ENCODE peak calls at places on chromosomes 16 and 17, in six cellular contexts. One of them, this sample, is unnamed.

GRCh38 chr16:55120408-55120807 is 189.7 kb downstream of the IRX5 start:
- DNase-seq in lower leg skin: no peak
- DNase-seq in MCF 10A: peak
- DNase-seq in testis: no peak
- DNase-seq in activated T-helper 1 cell treated with anti-CD3 and anti-CD28 coated beads, Interleukin-12 subunit alpha, Interleukin-12 subunit beta, Interleukin-2, Interleukin-4 antibody, amounts not matched to agents 30 ng/mL and 10 ng/mL and 1 ng/mL, durations not matched to agents 14 hours and 24 hours and 36 hours: no peak
- DNase-seq in RPMI8226: peak
- DNase-seq in this sample: peak

GRCh38 chr17:58336456-58337094 is 8.0 kb upstream of the TSPOAP1 start:
- DNase-seq in activated T-helper 1 cell treated with anti-CD3 and anti-CD28 coated beads, Interleukin-12 subunit alpha, Interleukin-12 subunit beta, Interleukin-2, Interleukin-4 antibody, amounts not matched to agents 30 ng/mL and 10 ng/mL and 1 ng/mL, durations not matched to agents 14 hours and 24 hours and 36 hours: no peak
- DNase-seq in MCF 10A: no peak
- DNase-seq in lower leg skin: no peak
- DNase-seq in RPMI8226: peak
- DNase-seq in testis: no peak
- DNase-seq in this sample: peak

GRCh38 chr16:69402448-69402847 is 16.6 kb upstream of the TERF2 start:
- DNase-seq in lower leg skin: no peak
- DNase-seq in MCF 10A: no peak
- DNase-seq in testis: no peak
- DNase-seq in activated T-helper 1 cell treated with anti-CD3 and anti-CD28 coated beads, Interleukin-12 subunit alpha, Interleukin-12 subunit beta, Interleukin-2, Interleukin-4 antibody, amounts not matched to agents 30 ng/mL and 10 ng/mL and 1 ng/mL, durations not matched to agents 14 hours and 24 hours and 36 hours: no peak
- DNase-seq in RPMI8226: no peak
- DNase-seq in this sample: no peak

GRCh38 chr17:77308768-77309726 is 168.3 kb downstream of the SEC14L1 start:
- DNase-seq in MCF 10A: peak
- DNase-seq in activated T-helper 1 cell treated with anti-CD3 and anti-CD28 coated beads, Interleukin-12 subunit alpha, Interleukin-12 subunit beta, Interleukin-2, Interleukin-4 antibody, amounts not matched to agents 30 ng/mL and 10 ng/mL and 1 ng/mL, durations not matched to agents 14 hours and 24 hours and 36 hours: no peak
- DNase-seq in RPMI8226: no peak
- DNase-seq in lower leg skin: peak
- DNase-seq in testis: no peak
- DNase-seq in this sample: no peak

GRCh38 chr16:12721841-12722467 is 81.7 kb downstream of the CPPED1 start:
- DNase-seq in RPMI8226: no peak
- DNase-seq in activated T-helper 1 cell treated with anti-CD3 and anti-CD28 coated beads, Interleukin-12 subunit alpha, Interleukin-12 subunit beta, Interleukin-2, Interleukin-4 antibody, amounts not matched to agents 30 ng/mL and 10 ng/mL and 1 ng/mL, durations not matched to agents 14 hours and 24 hours and 36 hours: no peak
- DNase-seq in MCF 10A: no peak
- DNase-seq in testis: no peak
- DNase-seq in lower leg skin: no peak
- DNase-seq in this sample: no peak

GRCh38 chr16:50902457-50902856 is 160.6 kb downstream of the CYLD start:
- DNase-seq in RPMI8226: peak
- DNase-seq in activated T-helper 1 cell treated with anti-CD3 and anti-CD28 coated beads, Interleukin-12 subunit alpha, Interleukin-12 subunit beta, Interleukin-2, Interleukin-4 antibody, amounts not matched to agents 30 ng/mL and 10 ng/mL and 1 ng/mL, durations not matched to agents 14 hours and 24 hours and 36 hours: no peak
- DNase-seq in lower leg skin: no peak
- DNase-seq in testis: no peak
- DNase-seq in MCF 10A: no peak
- DNase-seq in this sample: no peak

GRCh38 chr17:5821057-5821456 is 236.7 kb upstream of the NLRP1 start:
- DNase-seq in testis: no peak
- DNase-seq in RPMI8226: no peak
- DNase-seq in activated T-helper 1 cell treated with anti-CD3 and anti-CD28 coated beads, Interleukin-12 subunit alpha, Interleukin-12 subunit beta, Interleukin-2, Interleukin-4 antibody, amounts not matched to agents 30 ng/mL and 10 ng/mL and 1 ng/mL, durations not matched to agents 14 hours and 24 hours and 36 hours: no peak
- DNase-seq in MCF 10A: peak
- DNase-seq in lower leg skin: no peak
- DNase-seq in this sample: no peak

GRCh38 chr17:82831041-82831817 is 8.6 kb downstream of the ZNF750 start:
- DNase-seq in lower leg skin: no peak
- DNase-seq in RPMI8226: no peak
- DNase-seq in MCF 10A: no peak
- DNase-seq in activated T-helper 1 cell treated with anti-CD3 and anti-CD28 coated beads, Interleukin-12 subunit alpha, Interleukin-12 subunit beta, Interleukin-2, Interleukin-4 antibody, amounts not matched to agents 30 ng/mL and 10 ng/mL and 1 ng/mL, durations not matched to agents 14 hours and 24 hours and 36 hours: no peak
- DNase-seq in testis: no peak
- DNase-seq in this sample: no peak

GRCh38 chr16:72434159-72434558 is 262.2 kb upstream of the PMFBP1 start:
- DNase-seq in MCF 10A: peak
- DNase-seq in lower leg skin: no peak
- DNase-seq in activated T-helper 1 cell treated with anti-CD3 and anti-CD28 coated beads, Interleukin-12 subunit alpha, Interleukin-12 subunit beta, Interleukin-2, Interleukin-4 antibody, amounts not matched to agents 30 ng/mL and 10 ng/mL and 1 ng/mL, durations not matched to agents 14 hours and 24 hours and 36 hours: no peak
- DNase-seq in testis: no peak
- DNase-seq in RPMI8226: no peak
- DNase-seq in this sample: no peak

GRCh38 chr16:70162041-70162451 is 11.5 kb upstream of the CLEC18C start:
- DNase-seq in lower leg skin: no peak
- DNase-seq in testis: peak
- DNase-seq in RPMI8226: no peak
- DNase-seq in MCF 10A: peak
- DNase-seq in activated T-helper 1 cell treated with anti-CD3 and anti-CD28 coated beads, Interleukin-12 subunit alpha, Interleukin-12 subunit beta, Interleukin-2, Interleukin-4 antibody, amounts not matched to agents 30 ng/mL and 10 ng/mL and 1 ng/mL, durations not matched to agents 14 hours and 24 hours and 36 hours: no peak
- DNase-seq in this sample: no peak

GRCh38 chr16:67149276-67150057 is 1.3 kb downstream of the B3GNT9 start:
- DNase-seq in activated T-helper 1 cell treated with anti-CD3 and anti-CD28 coated beads, Interleukin-12 subunit alpha, Interleukin-12 subunit beta, Interleukin-2, Interleukin-4 antibody, amounts not matched to agents 30 ng/mL and 10 ng/mL and 1 ng/mL, durations not matched to agents 14 hours and 24 hours and 36 hours: no peak
- DNase-seq in testis: no peak
- DNase-seq in lower leg skin: peak
- DNase-seq in RPMI8226: no peak
- DNase-seq in MCF 10A: no peak
- DNase-seq in this sample: no peak